ENCODE peak calls at places on chromosomes 11 and 22, in eight cellular contexts. O, I, G, N, Z, B, K and U are unnamed samples.

GRCh38 chr11:133978816-133979215 is 22.0 kb upstream of the IGSF9B start:
- DNase-seq in B (peak; percentile 81), G (no peak), I (no peak), Z (peak; percentile 26), N (no peak), K (no peak), O (no peak), U (no peak)

GRCh38 chr22:45226681-45227186 is 14.0 kb downstream of the KIAA0930 start:
- DNase-seq in Z (peak; percentile 64), N (no peak), G (peak; percentile 41), B (peak; percentile 66), O (peak; percentile 67), K (no peak), I (no peak), U (no peak)

GRCh38 chr11:66066751-66067150 is 3.3 kb upstream of the PACS1 start:
- DNase-seq in K (no peak), N (no peak), B (no peak), G (no peak), I (no peak), O (no peak), Z (no peak), U (no peak)

GRCh38 chr22:19995611-19996339 is 20.8 kb downstream of the ARVCF start:
- DNase-seq in G (no peak), O (no peak), Z (no peak), K (no peak), B (peak; percentile 78), I (no peak), N (no peak), U (no peak)

GRCh38 chr22:33028191-33028700 is 29.9 kb downstream of the SYN3 start:
- DNase-seq in O (no peak), K (no peak), Z (no peak), G (no peak), B (no peak), I (no peak), N (no peak), U (peak; percentile 44)

GRCh38 chr11:74646215-74646614 is 53.8 kb downstream of the POLD3 start:
- DNase-seq in I (no peak), O (no peak), N (no peak), G (no peak), K (no peak), Z (no peak), B (no peak), U (no peak)

GRCh38 chr11:69545976-69546617 is 64.6 kb downstream of the LINC01488 start:
- DNase-seq in Z (no peak), N (no peak), O (no peak), G (no peak), K (no peak), I (no peak), B (no peak), U (no peak)

GRCh38 chr11:122628691-122629555 is 26.6 kb upstream of the UBASH3B start:
- DNase-seq in O (peak; percentile 62), N (no peak), K (peak; percentile 69), B (peak; percentile 83), I (peak; percentile 64), Z (peak; percentile 65), G (peak; percentile 58), U (peak; percentile 77)

GRCh38 chr22:44448271-44448780 is 49.7 kb downstream of the RTL6 start:
- DNase-seq in K (no peak), Z (peak; percentile 88), N (no peak), G (peak; percentile 72), O (peak; percentile 50), I (peak; percentile 48), B (peak; percentile 96), U (peak; percentile 73)

GRCh38 chr11:21602734-21603133 is 590.2 kb upstream of the ANO5 start:
- DNase-seq in Z (no peak), O (no peak), K (peak; percentile 77), G (no peak), B (no peak), N (no peak), I (no peak), U (no peak)

GRCh38 chr11:16982256-16982671 is 31.9 kb downstream of the PLEKHA7 start:
- DNase-seq in Z (no peak), I (no peak), B (no peak), G (peak; percentile 53), N (no peak), O (no peak), K (no peak), U (peak; percentile 34)

GRCh38 chr22:19238900-19239299 is 52.6 kb downstream of the CLTCL1 start:
- DNase-seq in N (no peak), K (no peak), B (peak; percentile 10), Z (no peak), O (no peak), I (no peak), G (no peak), U (no peak)

GRCh38 chr11:19903620-19904069 is 191.0 kb downstream of the NAV2 start:
- DNase-seq in B (peak; percentile 79), O (peak; percentile 54), N (peak; percentile 7), Z (peak; percentile 58), K (peak; percentile 89), G (peak; percentile 82), I (peak; percentile 82), U (peak; percentile 66)

GRCh38 chr11:129021295-129021694 is 78.6 kb upstream of the TP53AIP1 start:
- DNase-seq in K (no peak), B (no peak), O (no peak), N (no peak), Z (no peak), G (no peak), I (no peak), U (no peak)

GRCh38 chr22:43155789-43156188 is 4.4 kb downstream of the TSPO start:
- DNase-seq in I (no peak), Z (peak; percentile 44), O (no peak), K (no peak), G (no peak), B (no peak), N (no peak), U (no peak)

GRCh38 chr11:73726825-73727224 is 34.0 kb downstream of the RAB6A start:
- DNase-seq in B (no peak), G (no peak), K (no peak), Z (no peak), N (no peak), I (no peak), O (no peak), U (no peak)

GRCh38 chr11:17558025-17558780 is 11.1 kb downstream of the OTOG start:
- DNase-seq in O (no peak), I (no peak), G (no peak), B (no peak), N (no peak), K (no peak), Z (no peak), U (no peak)

GRCh38 chr11:114366331-114367243 is 33.7 kb downstream of the C11orf71 start:
- DNase-seq in G (no peak), K (no peak), O (no peak), I (no peak), B (peak; percentile 81), N (no peak), Z (no peak), U (peak; percentile 83)